ENCODE peak calls at places on chromosomes 4 and X, in four cellular contexts. N is stimulated activated CD4-positive, alpha-beta T cell treated with anti-CD3 and anti-CD28 coated beads, Interleukin-1b, Interleukin-23, amount 100 ng/mL, for 4 hours; O is M059J; Z is lower lobe of right lung. M is an unnamed sample.

GRCh38 chr4:111839186-111839585 is 306.1 kb upstream of the FAM241A start:
- DNase-seq in Z (no peak), N (no peak), O (no peak), M (no peak)

GRCh38 chr4:174023641-174024040 is 259.8 kb downstream of the FBXO8 start:
- DNase-seq in Z (no peak), O (peak; percentile 54), N (no peak), M (no peak)

GRCh38 chrX:16839852-16840460 is 30.2 kb downstream of the RBBP7 start:
- DNase-seq in O (peak; percentile 77), N (no peak), Z (no peak), M (no peak)

GRCh38 chrX:103367502-103367901 is 8.8 kb upstream of the BEX3 start:
- DNase-seq in N (no peak), O (no peak), Z (no peak), M (no peak)

GRCh38 chrX:133608406-133608805 is 193.1 kb upstream of the GPC4 start:
- DNase-seq in Z (no peak), N (no peak), O (peak; percentile 80), M (no peak)

GRCh38 chr4:95761441-95761840 is 78.5 kb upstream of the PDHA2 start:
- DNase-seq in O (peak; percentile 94), N (no peak), Z (no peak), M (no peak)

GRCh38 chr4:14924945-14925344 is 77.3 kb upstream of the CPEB2 start:
- DNase-seq in O (no peak), N (no peak), Z (no peak), M (no peak)

GRCh38 chr4:84697159-84697558 is 114.2 kb downstream of the CDS1 start:
- DNase-seq in O (no peak), Z (no peak), N (no peak), M (no peak)

GRCh38 chr4:123841431-123842121 is 445.0 kb downstream of the SPRY1 start:
- DNase-seq in Z (no peak), O (no peak), N (no peak), M (no peak)

GRCh38 chr4:92091335-92091734 is 212.4 kb upstream of the GRID2 start:
- DNase-seq in N (no peak), O (peak; percentile 43), Z (no peak), M (no peak)

GRCh38 chr4:113646456-113646809 is 115.1 kb downstream of the CAMK2D start:
- DNase-seq in N (no peak), O (peak; percentile 39), Z (no peak), M (no peak)

GRCh38 chr4:103150677-103151076 is 47.5 kb downstream of the CENPE start:
- DNase-seq in Z (no peak), N (no peak), O (peak; percentile 70), M (no peak)

GRCh38 chr4:59374416-59374815 is 1825.7 kb upstream of the ADGRL3 start:
- DNase-seq in N (no peak), Z (no peak), O (no peak), M (no peak)

GRCh38 chrX:39063037-39063436 is 261.8 kb downstream of the MID1IP1 start:
- DNase-seq in Z (peak; percentile 81), O (no peak), N (no peak), M (peak; percentile 70)

GRCh38 chr4:152554742-152555141 is 18.9 kb upstream of the FBXW7 start:
- DNase-seq in N (no peak), Z (no peak), O (no peak), M (no peak)

GRCh38 chr4:74157743-74158560 is at the start of gene MTHFD2L:
- DNase-seq in O (peak; percentile 95), N (peak; percentile 65), Z (peak; percentile 98), M (peak; percentile 98)

GRCh38 chr4:120591038-120591437 is 331.5 kb downstream of the PRDM5 start:
- DNase-seq in N (no peak), O (no peak), Z (no peak), M (no peak)

GRCh38 chr4:122636697-122637096 is 15.8 kb upstream of the IL21 start:
- DNase-seq in N (no peak), O (no peak), Z (no peak), M (no peak)

GRCh38 chr4:6327220-6327917 is 57.7 kb downstream of the WFS1 start:
- DNase-seq in Z (peak; percentile 86), N (peak; percentile 76), O (peak; percentile 62), M (peak; percentile 91)

GRCh38 chrX:101108293-101108692 is 10.3 kb downstream of the CENPI start:
- DNase-seq in Z (no peak), O (peak; percentile 61), N (no peak), M (no peak)

GRCh38 chr4:158410272-158410671 is 111.4 kb upstream of the RXFP1 start:
- DNase-seq in N (no peak), O (peak; percentile 57), Z (no peak), M (no peak)

GRCh38 chrX:11193035-11193469 is 81.9 kb downstream of the HCCS start:
- DNase-seq in O (no peak), N (no peak), Z (no peak), M (no peak)

GRCh38 chr4:4735136-4735754 is 124.2 kb upstream of the MSX1 start:
- DNase-seq in Z (no peak), O (no peak), N (no peak), M (no peak)

GRCh38 chr4:118351851-118352827 is 664 bp downstream of the PRSS12 start:
- DNase-seq in N (no peak), O (peak; percentile 9), Z (peak; percentile 66), M (peak; percentile 70)

GRCh38 chr4:121908346-121908745 is 38.1 kb upstream of the BBS7 start:
- DNase-seq in O (no peak), Z (no peak), N (no peak), M (no peak)

GRCh38 chr4:156377036-156377700 is 423.5 kb upstream of the CTSO start:
- DNase-seq in Z (no peak), O (peak; percentile 70), N (no peak), M (no peak)

GRCh38 chr4:142846105-142846728 is at the start of gene INPP4B:
- DNase-seq in N (peak; percentile 46), O (peak; percentile 67), Z (peak; percentile 48), M (peak; percentile 69)

GRCh38 chr4:73662709-73663546 is 42.7 kb upstream of the RASSF6 start:
- DNase-seq in Z (no peak), N (no peak), O (peak; percentile 63), M (no peak)

GRCh38 chrX:24928114-24928513 is 87.7 kb downstream of the ARX start:
- DNase-seq in N (no peak), O (no peak), Z (no peak), M (no peak)

GRCh38 chrX:33741807-33742206 is 390.3 kb downstream of the FAM47A start:
- DNase-seq in Z (no peak), O (no peak), N (no peak), M (no peak)

GRCh38 chr4:166252487-166253402 is 379.7 kb downstream of the TLL1 start:
- DNase-seq in O (peak; percentile 47), Z (no peak), N (no peak), M (no peak)

GRCh38 chr4:52594961-52595360 is 64.1 kb downstream of the USP46 start:
- DNase-seq in N (no peak), O (no peak), Z (no peak), M (no peak)

GRCh38 chr4:61210186-61210939 is 10.2 kb downstream of the ADGRL3 start:
- DNase-seq in O (no peak), N (no peak), Z (no peak), M (no peak)

GRCh38 chrX:2703991-2704369 is 12.9 kb downstream of the CD99 start:
- DNase-seq in Z (no peak), N (no peak), O (no peak), M (no peak)

GRCh38 chr4:14920237-14920636 is 82.0 kb upstream of the CPEB2 start:
- DNase-seq in Z (no peak), O (no peak), N (no peak), M (no peak)

GRCh38 chrX:139126493-139126892 is 404.0 kb upstream of the F9 start:
- DNase-seq in O (peak; percentile 67), Z (no peak), N (no peak), M (no peak)

GRCh38 chrX:24682739-24683432 is 10.8 kb upstream of the POLA1 start:
- DNase-seq in O (no peak), N (no peak), Z (no peak), M (no peak)

GRCh38 chrX:18676470-18676869 is 4.6 kb upstream of the RS1 start:
- DNase-seq in N (no peak), O (no peak), Z (no peak), M (no peak)